ENCODE peak calls at places on chromosomes 11 and 22, in six cellular contexts. C is HCT116, Y is GM23338, G is HepG2, H is K562, P is GM12878. A is an unnamed sample. For H3K79me2, the result is how much of the 10 kb centered on the place peaks cover.

GRCh38 chr11:61833478-61833877 is 5.4 kb downstream of the FADS2 start:
- DNase-seq in G (no peak), C (no peak), P (no peak), H (no peak), Y (no peak), A (no peak)

GRCh38 chr11:112613051-112613972 is 347.9 kb upstream of the NCAM1 start:
- DNase-seq in C (peak), P (no peak), H (no peak), Y (no peak), G (peak), A (peak)

GRCh38 chr11:123158609-123159008 is 36.4 kb downstream of the CLMP start:
- DNase-seq in H (no peak), Y (no peak), C (no peak), P (no peak), G (no peak), A (no peak)

GRCh38 chr11:68518191-68518590 is 57.6 kb downstream of the PPP6R3 start:
- DNase-seq in G (no peak), Y (no peak), H (no peak), P (no peak), C (no peak), A (no peak)

GRCh38 chr11:94179696-94180095 is 51.1 kb downstream of the PANX1 start:
- DNase-seq in H (no peak), P (no peak), G (no peak), C (no peak), Y (no peak), A (no peak)

GRCh38 chr11:101862410-101863233 is 52.2 kb upstream of the CEP126 start:
- DNase-seq in H (no peak), P (no peak), Y (peak), C (peak), G (peak), A (peak)

GRCh38 chr11:35169754-35170153 is 30.8 kb downstream of the CD44 start:
- DNase-seq in G (no peak), P (no peak), Y (no peak), C (no peak), H (no peak), A (no peak)

GRCh38 chr11:57484141-57484710 is 23.9 kb downstream of the RTN4RL2 start:
- DNase-seq in Y (no peak), G (no peak), C (no peak), P (no peak), H (no peak), A (no peak)

GRCh38 chr22:48517039-48518030 is 1310.3 kb downstream of the BRD1 start:
- DNase-seq in G (peak), Y (no peak), H (no peak), P (no peak), C (no peak), A (no peak)

GRCh38 chr11:26011474-26011873 is 320.5 kb upstream of the ANO3 start:
- DNase-seq in P (no peak), G (no peak), H (no peak), Y (peak), C (no peak), A (no peak)

GRCh38 chr11:11095971-11096370 is 238.1 kb upstream of the ZBED5 start:
- DNase-seq in H (no peak), C (no peak), Y (no peak), G (no peak), P (no peak), A (no peak)

GRCh38 chr22:42243802-42244060 is 26.7 kb downstream of the TCF20 start:
- DNase-seq in H (no peak), C (no peak), Y (no peak), P (no peak), G (no peak), A (no peak)
- H3K79me2 ChIP-seq in H (half or more), C (half or more), Y (half or more), P (under half), G (half or more), A (under half)

DNA sequence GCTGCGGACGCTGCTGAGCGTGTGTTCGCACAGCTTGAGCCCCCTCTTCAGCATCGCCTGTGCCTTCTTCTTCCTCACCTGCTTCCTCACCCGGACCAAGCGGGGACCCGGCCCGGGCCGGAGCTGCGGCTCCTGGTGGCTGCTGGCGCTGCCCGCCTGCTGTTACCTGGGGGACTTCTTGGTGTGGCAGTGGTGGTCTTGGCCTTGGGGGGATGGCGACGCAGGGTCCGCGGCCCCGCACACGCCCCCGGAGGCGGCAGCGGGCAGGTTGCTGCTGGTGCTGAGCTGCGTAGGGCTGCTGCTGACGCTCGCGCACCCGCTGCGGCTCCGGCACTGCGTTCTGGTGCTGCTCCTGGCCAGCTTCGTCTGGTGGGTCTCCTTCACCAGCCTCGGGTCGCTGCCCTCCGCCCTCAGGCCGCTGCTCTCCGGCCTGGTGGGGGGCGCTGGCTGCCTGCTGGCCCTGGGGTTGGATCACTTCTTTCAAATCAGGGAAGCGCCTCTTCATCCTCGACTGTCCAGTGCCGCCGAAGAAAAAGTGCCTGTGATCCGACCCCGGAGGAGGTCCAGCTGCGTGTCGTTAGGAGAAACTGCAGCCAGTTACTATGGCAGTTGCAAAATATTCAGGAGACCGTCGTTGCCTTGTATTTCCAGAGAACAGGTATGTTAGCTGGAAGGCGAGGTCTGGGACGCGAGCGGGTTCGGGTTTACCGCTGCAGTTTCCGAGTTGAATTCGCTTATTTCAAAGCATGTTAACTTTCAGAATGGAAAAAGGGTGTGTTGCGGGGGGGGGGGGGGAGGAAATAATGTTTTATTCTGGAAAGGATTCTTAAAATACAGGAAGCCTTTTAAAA is 1.0 kb downstream of the PDE3B start:
- DNase-seq in H (peak), C (peak), G (peak), P (no peak), Y (peak), A (peak)
- TF ChIP-seq REST in H (no peak), C (no peak), G (no peak), P (no peak), Y (no peak), A (no peak)

GRCh38 chr11:1389103-1389931 is 417 bp upstream of the BRSK2 start:
- DNase-seq in H (peak), C (peak), Y (peak), G (peak), P (peak), A (peak)
- TF ChIP-seq POLR2AphosphoS5 in H (no peak), C (peak), Y (peak), G (no peak), P (no peak), A (no peak)

GRCh38 chr22:50516068-50516467 is 8.0 kb downstream of the NCAPH2 start:
- DNase-seq in C (no peak), G (no peak), Y (no peak), H (no peak), P (no peak), A (no peak)
- H3K79me2 ChIP-seq in C (half or more), G (under half), Y (under half), H (under half), P (under half), A (half or more)

GRCh38 chr11:2566223-2567025 is 121.6 kb downstream of the KCNQ1 start:
- DNase-seq in P (no peak), G (no peak), C (no peak), Y (no peak), H (no peak), A (no peak)
- TF ChIP-seq REST in P (no peak), G (no peak), C (no peak), Y (no peak), H (no peak), A (no peak)

DNA sequence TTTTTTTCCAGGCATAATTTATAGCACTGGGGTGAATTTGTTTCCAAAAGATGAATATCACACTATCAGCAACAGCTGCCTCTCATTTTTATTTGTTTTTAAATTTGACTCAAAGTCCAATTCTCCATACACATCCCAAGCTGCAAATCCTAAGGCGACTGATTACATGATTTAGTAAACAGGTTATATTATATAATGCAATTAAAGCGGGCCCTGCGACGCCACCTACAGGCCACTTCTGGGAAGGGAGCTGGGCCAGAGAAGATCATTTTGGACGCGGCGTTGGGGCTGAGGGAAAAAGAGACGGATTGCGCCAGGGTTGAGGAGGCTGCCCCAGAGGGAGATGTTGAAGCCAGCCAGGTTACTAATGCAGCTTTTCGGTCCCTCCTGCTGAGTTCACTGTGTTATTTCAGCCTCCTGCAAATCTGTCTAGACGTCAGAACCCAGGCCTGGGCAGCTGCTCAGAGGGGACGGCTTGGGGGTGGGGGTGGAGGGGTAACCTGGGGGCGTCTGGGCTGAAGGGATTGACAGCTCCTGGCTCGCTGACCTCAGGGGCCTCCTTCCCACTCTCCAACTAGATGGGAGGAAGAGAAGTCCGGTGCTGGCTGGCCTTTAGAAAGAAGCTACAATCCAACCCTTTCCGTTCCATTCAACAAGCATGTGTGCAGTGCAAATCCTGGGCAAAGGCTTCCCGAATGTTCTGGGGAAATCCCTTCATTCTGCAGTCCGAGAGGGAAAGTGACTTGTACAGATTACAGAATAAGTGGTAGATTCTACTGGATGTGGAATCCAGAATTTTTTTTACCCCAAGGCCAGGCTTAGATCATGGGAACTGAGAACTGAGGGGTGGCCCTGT is 150.1 kb downstream of the FEZ1 start:
- DNase-seq in Y (peak), H (peak), C (no peak), P (no peak), G (peak), A (peak)
- TF ChIP-seq POLR2AphosphoS5 in Y (no peak), H (no peak), C (no peak), P (no peak), G (no peak), A (no peak)

DNA sequence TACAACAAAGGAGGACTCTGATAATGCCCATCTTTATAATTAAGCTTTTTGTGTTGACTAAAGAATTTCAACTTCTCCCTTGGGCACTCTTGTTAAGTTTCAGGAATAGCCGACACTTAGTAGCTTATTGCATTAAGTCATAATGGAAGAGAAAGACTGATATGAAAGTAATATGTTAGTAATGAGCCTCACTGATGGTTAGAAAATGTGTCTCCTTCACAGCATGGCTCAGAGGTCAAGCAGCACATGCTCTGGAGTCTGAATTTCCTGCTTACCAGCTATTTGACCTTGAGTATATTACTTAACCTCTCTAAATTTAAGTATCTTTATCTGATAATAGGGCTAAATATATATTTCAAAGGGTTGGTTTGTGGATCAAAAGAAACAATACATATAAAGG is 39.0 kb downstream of the PDGFD start:
- DNase-seq in C (no peak), P (peak), Y (no peak), H (no peak), G (no peak), A (no peak)
- H3K79me2 ChIP-seq in C (under half), P (under half), Y (under half), H (under half), G (under half), A (under half)

GRCh38 chr22:40325315-40325714 is 21.0 kb upstream of the ADSL start:
- DNase-seq in Y (no peak), P (no peak), H (no peak), C (no peak), G (no peak), A (no peak)
- TF ChIP-seq REST in Y (no peak), P (no peak), H (no peak), C (no peak), G (no peak), A (no peak)

A was measured in SK-N-SH.